ENCODE peak calls at places on chromosomes 4 and X, in six cellular contexts. N is astrocyte of the hippocampus; R is HCEC 1CT; Z is non-pigmented ciliary epithelial cell; B is neural progenitor cell; X is stimulated activated CD8-positive, alpha-beta memory T cell treated with anti-CD3 and anti-CD28 coated beads, Interleukin-7, amount 100 ng/mL, for 48 hours. E is an unnamed sample.

GRCh38 chr4:22483551-22483981 is 32.3 kb downstream of the ADGRA3 start:
- DNase-seq in N (peak; percentile 36), R (peak; percentile 86), Z (peak; percentile 45), B (no peak), X (no peak), E (peak; percentile 84)

GRCh38 chrX:30874851-30875250 is 14.2 kb downstream of the TAB3 start:
- DNase-seq in N (no peak), R (no peak), Z (no peak), B (no peak), X (no peak), E (no peak)

GRCh38 chrX:34557733-34558132 is 99.4 kb downstream of the TMEM47 start:
- DNase-seq in N (no peak), R (no peak), Z (no peak), B (no peak), X (no peak), E (no peak)

GRCh38 chr4:106315476-106315967 is 487 bp downstream of the TBCK start:
- DNase-seq in N (peak; percentile 44), R (peak; percentile 29), Z (no peak), B (peak; percentile 2), X (no peak), E (peak; percentile 45)

GRCh38 chr4:51885371-51885770 is 42.4 kb downstream of the DCUN1D4 start:
- DNase-seq in N (peak; percentile 38), R (peak; percentile 3), Z (no peak), B (peak; percentile 46), X (no peak), E (no peak)

GRCh38 chrX:23557070-23557469 is 110.2 kb upstream of the PRDX4 start:
- DNase-seq in N (no peak), R (no peak), Z (no peak), B (no peak), X (no peak), E (no peak)

GRCh38 chr4:1413221-1413663 is 7.0 kb upstream of the NKX1-1 start:
- DNase-seq in N (no peak), R (no peak), Z (no peak), B (no peak), X (no peak), E (no peak)

GRCh38 chrX:120310861-120311631 is at the start of gene TMEM255A:
- DNase-seq in N (peak; percentile 34), R (no peak), Z (no peak), B (peak; percentile 50), X (no peak), E (no peak)

GRCh38 chrX:36983831-36984230 is 24.3 kb upstream of the FAM47C start:
- DNase-seq in N (no peak), R (no peak), Z (no peak), B (no peak), X (no peak), E (no peak)

GRCh38 chr4:53012738-53013137 is 150.6 kb downstream of the RASL11B start:
- DNase-seq in N (no peak), R (no peak), Z (no peak), B (no peak), X (no peak), E (no peak)

GRCh38 chr4:17356926-17357325 is 155.0 kb downstream of the QDPR start:
- DNase-seq in N (no peak), R (no peak), Z (no peak), B (no peak), X (no peak), E (no peak)

GRCh38 chrX:139881572-139881971 is 51.3 kb downstream of the ATP11C start:
- DNase-seq in N (no peak), R (peak; percentile 44), Z (no peak), B (no peak), X (no peak), E (no peak)